ENCODE peak calls at places on chromosomes 7 and 10, in eight cellular contexts. U, I, F, Z, E, Q, S and P are unnamed samples.

GRCh38 chr7:81150951-81151361 is 232.1 kb upstream of the SEMA3C start:
- DNase-seq in Q (no peak), U (no peak), E (no peak), S (peak; percentile 23), Z (no peak), I (peak; percentile 41), F (no peak), P (no peak)

GRCh38 chr10:124626759-124627380 is 117.3 kb downstream of the FAM53B start:
- DNase-seq in Q (no peak), Z (peak; percentile 26), E (peak; percentile 54), F (no peak), U (no peak), I (no peak), S (no peak), P (peak; percentile 65)

GRCh38 chr10:11230706-11231105 is 213.0 kb downstream of the CELF2 start:
- DNase-seq in Z (no peak), S (no peak), Q (no peak), E (no peak), I (no peak), U (no peak), F (no peak), P (no peak)

GRCh38 chr10:131444286-131444685 is 132.8 kb upstream of the TCERG1L start:
- DNase-seq in F (peak; percentile 52), Z (no peak), I (no peak), S (no peak), Q (no peak), E (no peak), U (no peak), P (no peak)

GRCh38 chr7:738241-738640 is 11.2 kb upstream of the PRKAR1B start:
- DNase-seq in Q (no peak), U (peak; percentile 13), Z (no peak), E (no peak), F (no peak), S (no peak), I (no peak), P (no peak)

GRCh38 chr7:132544025-132544424 is 32.2 kb downstream of the PLXNA4 start:
- DNase-seq in Q (no peak), S (no peak), F (no peak), I (no peak), E (no peak), Z (no peak), U (no peak), P (no peak)

GRCh38 chr7:116426428-116427156 is 72.9 kb upstream of the CAV2 start:
- DNase-seq in U (no peak), E (no peak), I (no peak), S (peak; percentile 83), Q (no peak), Z (no peak), F (no peak), P (no peak)

GRCh38 chr10:34826221-34826620 is 11.1 kb upstream of the PARD3 start:
- DNase-seq in U (no peak), E (peak; percentile 31), I (no peak), S (no peak), F (no peak), Z (no peak), Q (no peak), P (no peak)

GRCh38 chr7:140067052-140067451 is 4.3 kb upstream of the PARP12 start:
- DNase-seq in I (no peak), E (no peak), U (no peak), F (no peak), Z (no peak), S (no peak), Q (no peak), P (no peak)

GRCh38 chr7:22110227-22110839 is 164.6 kb upstream of the CDCA7L start:
- DNase-seq in Z (peak; percentile 44), U (peak; percentile 74), Q (peak; percentile 62), E (peak; percentile 86), I (peak; percentile 31), S (peak; percentile 49), F (no peak), P (no peak)

DNA sequence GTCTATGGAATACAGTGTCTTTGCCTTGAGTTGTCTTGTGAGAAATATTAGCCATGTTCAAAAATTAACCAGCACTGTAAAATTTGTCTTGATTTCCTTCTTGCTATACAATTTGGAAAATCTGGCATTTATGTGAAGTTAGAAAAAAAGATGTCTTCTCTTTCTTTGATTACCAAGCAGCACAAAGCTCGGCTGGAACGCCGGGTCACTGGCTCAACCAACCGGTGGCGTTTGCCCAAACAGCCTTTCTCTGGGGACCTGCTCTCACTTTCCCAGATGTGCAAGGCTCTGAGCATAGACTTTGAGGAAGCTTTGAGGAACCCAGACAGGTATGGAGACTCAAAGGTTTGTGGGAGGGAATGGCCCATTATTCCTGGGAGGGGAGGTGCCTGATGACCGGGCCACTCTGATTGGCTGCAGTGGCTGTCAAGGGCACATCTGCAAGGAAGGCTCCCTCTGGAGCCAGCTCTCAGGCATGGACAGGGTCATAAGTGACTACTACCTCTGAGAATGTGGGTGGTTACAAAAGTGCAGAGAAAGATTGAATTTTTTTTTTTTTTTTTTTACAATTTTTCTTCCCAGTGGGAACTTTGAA is 5.6 kb downstream of the BTBD16 start:
- DNase-seq in S (peak; percentile 43), F (no peak), Z (no peak), U (no peak), I (no peak), E (peak; percentile 55), Q (no peak), P (peak; percentile 24)
- TF ChIP-seq CTCF in S (no peak), F (no peak), Z (no peak), U (no peak), I (no peak), E (no peak), Q (no peak), P (no peak)

GRCh38 chr10:59310324-59310914 is 51.9 kb downstream of the FAM13C start:
- DNase-seq in S (no peak), E (no peak), F (no peak), Z (no peak), U (no peak), I (no peak), Q (no peak), P (no peak)

GRCh38 chr10:59314284-59314683 is 48.1 kb downstream of the FAM13C start:
- DNase-seq in Z (no peak), E (no peak), Q (no peak), S (no peak), I (no peak), U (no peak), F (no peak), P (no peak)

GRCh38 chr10:59315465-59315864 is 46.9 kb downstream of the FAM13C start:
- DNase-seq in Z (no peak), I (no peak), E (no peak), F (no peak), Q (no peak), S (no peak), U (no peak), P (no peak)

GRCh38 chr10:59312247-59312646 is 50.1 kb downstream of the FAM13C start:
- DNase-seq in Q (no peak), I (no peak), Z (no peak), F (no peak), U (no peak), S (no peak), E (no peak), P (no peak)

DNA sequence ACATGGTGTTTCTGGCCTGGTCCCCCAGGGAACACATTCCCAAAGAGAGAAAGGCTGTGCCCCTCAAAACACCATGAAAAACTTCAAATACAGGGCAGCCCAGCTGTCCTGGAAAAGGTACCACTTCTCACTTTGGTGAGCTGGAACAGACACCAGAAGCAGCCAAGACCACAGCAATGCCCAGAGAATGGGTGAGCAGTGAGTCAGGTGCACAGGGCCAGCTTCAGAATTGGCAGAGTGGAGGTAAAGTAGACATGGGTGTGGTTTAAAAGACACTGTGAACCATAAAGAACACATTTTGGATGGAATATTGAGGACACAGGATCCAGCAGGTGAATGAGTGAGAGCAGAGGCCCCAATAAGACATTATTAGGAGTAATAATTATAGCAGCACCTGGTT is 51.3 kb downstream of the FAM13C start:
- DNase-seq in S (no peak), I (no peak), Q (no peak), F (no peak), Z (no peak), E (no peak), U (no peak), P (no peak)
- H3K27ac ChIP-seq in S (no peak overlapping the region), I (peak overlapping the region; percentile 78), Q (no peak overlapping the region), F (no peak overlapping the region), Z (no peak overlapping the region), E (no peak overlapping the region), U (peak overlapping the region; percentile 49), P (no peak overlapping the region)

GRCh38 chr7:93198472-93198871 is 27.8 kb downstream of the HEPACAM2 start:
- DNase-seq in Q (no peak), I (no peak), E (no peak), F (no peak), Z (no peak), S (no peak), U (no peak), P (no peak)

GRCh38 chr7:93202594-93203273 is 23.5 kb downstream of the HEPACAM2 start:
- DNase-seq in S (no peak), I (no peak), U (no peak), Q (no peak), Z (no peak), E (no peak), F (no peak), P (no peak)

GRCh38 chr7:93205046-93205445 is 21.2 kb downstream of the HEPACAM2 start:
- DNase-seq in S (no peak), I (no peak), Z (no peak), E (no peak), F (no peak), U (no peak), Q (no peak), P (no peak)

DNA sequence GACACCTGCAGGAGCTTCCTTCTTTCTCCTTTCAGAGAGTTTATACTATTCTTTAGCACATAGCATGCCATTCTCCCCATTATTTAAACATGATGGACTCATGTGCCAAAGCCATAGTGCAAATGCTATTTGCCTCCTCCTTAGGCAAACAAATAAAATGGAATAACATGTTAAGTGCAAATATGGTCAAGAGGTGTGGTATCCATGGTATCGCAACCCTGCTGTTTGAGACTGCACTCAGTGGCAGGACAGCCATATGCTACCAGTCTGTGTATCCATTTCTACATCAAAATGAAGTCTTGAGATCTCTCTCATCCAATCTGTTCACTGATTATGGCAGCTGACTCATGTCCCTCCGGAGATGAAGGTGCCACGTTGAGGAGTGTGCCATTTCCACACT is 22.8 kb downstream of the HEPACAM2 start:
- DNase-seq in Z (no peak), S (no peak), I (no peak), U (no peak), F (no peak), E (no peak), Q (no peak), P (no peak)
- H3K27me3 ChIP-seq in Z (peaks cover 3% of the 10 kb centered on the region), S (peaks cover 15% of the 10 kb centered on the region), I (peaks cover 14% of the 10 kb centered on the region), U (no peaks in the 10 kb centered on the region), F (no peaks in the 10 kb centered on the region), E (no peaks in the 10 kb centered on the region), Q (no peaks in the 10 kb centered on the region), P (no peaks in the 10 kb centered on the region)

DNA sequence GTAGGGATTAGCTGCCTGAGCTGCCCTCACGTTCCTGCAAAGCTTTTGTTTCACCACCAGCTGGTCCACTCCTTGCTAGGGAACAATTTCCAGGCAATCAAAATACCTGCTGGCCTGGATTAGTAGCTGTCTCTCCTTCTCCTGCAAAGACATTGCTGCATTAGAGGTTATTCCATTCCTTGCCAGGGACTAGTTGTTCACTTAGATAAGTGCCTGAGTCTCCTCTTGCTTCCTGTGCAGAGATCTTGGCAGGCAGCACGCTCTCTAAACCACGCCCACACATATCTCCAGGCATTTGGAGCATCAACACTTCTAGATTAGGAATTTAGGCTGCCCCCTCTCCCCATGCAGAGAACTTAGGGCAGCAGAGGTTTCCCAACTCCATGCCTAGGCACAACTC is 150.4 kb upstream of the SMIM30 start:
- DNase-seq in E (no peak), S (no peak), Q (no peak), I (no peak), Z (no peak), F (no peak), U (no peak), P (no peak)
- TF ChIP-seq CTCF in E (no peak), S (no peak), Q (no peak), I (no peak), Z (no peak), F (no peak), U (no peak), P (no peak)